ENCODE peak calls at places on chromosomes 2 and 18, in six cellular contexts. One of them, this sample, is unnamed. For H3K4me1, the result is how much of the 10 kb centered on the place peaks cover.

GRCh38 chr2:46002507-46002883 is 294.7 kb upstream of the EPAS1 start:
- DNase-seq in left lung: no peak
- DNase-seq in tibial nerve: no peak
- DNase-seq in A549: peak
- DNase-seq in right cardiac atrium: no peak
- DNase-seq in heart left ventricle: no peak
- DNase-seq in this sample: no peak

GRCh38 chr18:23826850-23827620 is 137.8 kb downstream of the LAMA3 start:
- DNase-seq in right cardiac atrium: no peak
- DNase-seq in left lung: no peak
- DNase-seq in heart left ventricle: no peak
- DNase-seq in A549: no peak
- DNase-seq in tibial nerve: no peak
- DNase-seq in this sample: no peak

GRCh38 chr2:25692143-25692542 is 18.8 kb upstream of the DTNB start:
- DNase-seq in right cardiac atrium: peak
- DNase-seq in heart left ventricle: peak
- DNase-seq in tibial nerve: peak
- DNase-seq in left lung: no peak
- DNase-seq in A549: no peak
- DNase-seq in this sample: no peak

GRCh38 chr2:188307850-188308283 is 16.2 kb downstream of the GULP1 start:
- DNase-seq in tibial nerve: no peak
- DNase-seq in A549: no peak
- DNase-seq in left lung: no peak
- DNase-seq in heart left ventricle: no peak
- DNase-seq in right cardiac atrium: no peak
- DNase-seq in this sample: no peak

GRCh38 chr2:109098251-109098920 is 30.6 kb upstream of the SH3RF3 start:
- DNase-seq in tibial nerve: no peak
- DNase-seq in left lung: no peak
- DNase-seq in right cardiac atrium: no peak
- DNase-seq in A549: no peak
- DNase-seq in heart left ventricle: no peak
- DNase-seq in this sample: no peak

GRCh38 chr18:46061387-46061786 is 10.7 kb downstream of the PSTPIP2 start:
- DNase-seq in right cardiac atrium: no peak
- DNase-seq in heart left ventricle: no peak
- DNase-seq in A549: no peak
- DNase-seq in tibial nerve: no peak
- DNase-seq in left lung: no peak
- DNase-seq in this sample: no peak

GRCh38 chr2:160142472-160142871 is 57.6 kb downstream of the ITGB6 start:
- DNase-seq in right cardiac atrium: no peak
- DNase-seq in heart left ventricle: no peak
- DNase-seq in A549: no peak
- DNase-seq in tibial nerve: no peak
- DNase-seq in left lung: no peak
- DNase-seq in this sample: no peak

GRCh38 chr2:128277961-128278681 is 40.5 kb downstream of the HS6ST1 start:
- DNase-seq in left lung: peak
- DNase-seq in right cardiac atrium: peak
- DNase-seq in tibial nerve: no peak
- DNase-seq in heart left ventricle: peak
- DNase-seq in A549: no peak
- DNase-seq in this sample: no peak

GRCh38 chr18:77165489-77166415 is 33.2 kb upstream of the MBP start:
- DNase-seq in heart left ventricle: peak
- DNase-seq in right cardiac atrium: peak
- DNase-seq in tibial nerve: peak
- DNase-seq in A549: no peak
- DNase-seq in left lung: no peak
- DNase-seq in this sample: peak

GRCh38 chr2:17719562-17720371 is 33.8 kb downstream of the SMC6 start:
- DNase-seq in left lung: no peak
- DNase-seq in right cardiac atrium: no peak
- DNase-seq in heart left ventricle: no peak
- DNase-seq in tibial nerve: no peak
- DNase-seq in A549: peak
- DNase-seq in this sample: no peak

GRCh38 chr2:188677182-188677581 is 297.0 kb upstream of the COL3A1 start:
- DNase-seq in right cardiac atrium: no peak
- DNase-seq in tibial nerve: no peak
- DNase-seq in A549: no peak
- DNase-seq in left lung: no peak
- DNase-seq in heart left ventricle: no peak
- DNase-seq in this sample: no peak

GRCh38 chr2:240395896-240396622 is 39.4 kb upstream of the GPC1 start:
- DNase-seq in left lung: peak
- DNase-seq in tibial nerve: no peak
- DNase-seq in A549: no peak
- DNase-seq in heart left ventricle: no peak
- DNase-seq in right cardiac atrium: no peak
- DNase-seq in this sample: no peak

GRCh38 chr2:63018439-63018838 is 32.2 kb upstream of the OTX1 start:
- DNase-seq in right cardiac atrium: no peak
- DNase-seq in tibial nerve: no peak
- DNase-seq in heart left ventricle: no peak
- DNase-seq in left lung: no peak
- DNase-seq in A549: no peak
- DNase-seq in this sample: no peak

GRCh38 chr2:208726242-208726641 is 319.6 kb downstream of the PTH2R start:
- DNase-seq in tibial nerve: no peak
- DNase-seq in left lung: no peak
- DNase-seq in right cardiac atrium: no peak
- DNase-seq in A549: no peak
- DNase-seq in heart left ventricle: no peak
- DNase-seq in this sample: no peak

GRCh38 chr2:69933839-69934613 is 19.1 kb downstream of the MXD1 start:
- DNase-seq in right cardiac atrium: peak
- DNase-seq in heart left ventricle: peak
- DNase-seq in left lung: no peak
- DNase-seq in A549: peak
- DNase-seq in tibial nerve: no peak
- DNase-seq in this sample: no peak

GRCh38 chr2:209619782-209620181 is 151.8 kb upstream of the UNC80 start:
- DNase-seq in tibial nerve: no peak
- DNase-seq in A549: no peak
- DNase-seq in left lung: no peak
- DNase-seq in heart left ventricle: no peak
- DNase-seq in right cardiac atrium: no peak
- DNase-seq in this sample: no peak

GRCh38 chr2:157404363-157404762 is 39.5 kb downstream of the CYTIP start:
- DNase-seq in heart left ventricle: no peak
- DNase-seq in A549: no peak
- DNase-seq in left lung: no peak
- DNase-seq in right cardiac atrium: no peak
- DNase-seq in tibial nerve: no peak
- DNase-seq in this sample: no peak

GRCh38 chr18:73879771-73880170 is 267.9 kb downstream of the FBXO15 start:
- DNase-seq in left lung: no peak
- DNase-seq in heart left ventricle: no peak
- DNase-seq in A549: no peak
- DNase-seq in right cardiac atrium: no peak
- DNase-seq in tibial nerve: no peak
- DNase-seq in this sample: no peak

GRCh38 chr18:43484710-43485109 is 207.4 kb upstream of the SYT4 start:
- DNase-seq in right cardiac atrium: no peak
- DNase-seq in left lung: no peak
- DNase-seq in A549: no peak
- DNase-seq in heart left ventricle: no peak
- DNase-seq in tibial nerve: no peak
- DNase-seq in this sample: no peak

GRCh38 chr2:231590614-231591013 is 2.0 kb upstream of the TEX44 start:
- DNase-seq in A549: no peak
- DNase-seq in heart left ventricle: no peak
- DNase-seq in left lung: no peak
- DNase-seq in tibial nerve: no peak
- DNase-seq in right cardiac atrium: no peak
- DNase-seq in this sample: no peak

GRCh38 chr2:55159037-55159651 is 72.9 kb downstream of the CLHC1 start:
- DNase-seq in tibial nerve: no peak
- DNase-seq in left lung: no peak
- DNase-seq in A549: no peak
- DNase-seq in right cardiac atrium: peak
- DNase-seq in heart left ventricle: peak
- DNase-seq in this sample: peak

GRCh38 chr2:235685024-235685721 is 191.3 kb downstream of the AGAP1 start:
- DNase-seq in heart left ventricle: peak
- DNase-seq in left lung: no peak
- DNase-seq in tibial nerve: no peak
- DNase-seq in right cardiac atrium: no peak
- DNase-seq in A549: no peak
- DNase-seq in this sample: no peak

GRCh38 chr2:85753525-85754312 is at the start of gene ATOH8:
- DNase-seq in left lung: peak
- DNase-seq in A549: peak
- DNase-seq in right cardiac atrium: peak
- DNase-seq in tibial nerve: peak
- DNase-seq in heart left ventricle: peak
- DNase-seq in this sample: peak

GRCh38 chr2:239300242-239300641 is 100.6 kb downstream of the HDAC4 start:
- DNase-seq in heart left ventricle: no peak
- DNase-seq in tibial nerve: no peak
- DNase-seq in A549: no peak
- DNase-seq in right cardiac atrium: no peak
- DNase-seq in left lung: no peak
- DNase-seq in this sample: no peak

GRCh38 chr2:201156051-201156450 is 26.9 kb upstream of the CASP10 start:
- DNase-seq in right cardiac atrium: no peak
- DNase-seq in tibial nerve: no peak
- DNase-seq in left lung: no peak
- DNase-seq in A549: no peak
- DNase-seq in heart left ventricle: no peak
- DNase-seq in this sample: no peak
- H3K4me1 ChIP-seq in right cardiac atrium: under half
- H3K4me1 ChIP-seq in tibial nerve: under half
- H3K4me1 ChIP-seq in left lung: half or more
- H3K4me1 ChIP-seq in A549: under half
- H3K4me1 ChIP-seq in heart left ventricle: under half
- H3K4me1 ChIP-seq in this sample: under half

GRCh38 chr2:40127890-40128548 is 323.9 kb downstream of the SLC8A1 start:
- DNase-seq in A549: no peak
- DNase-seq in left lung: no peak
- DNase-seq in heart left ventricle: no peak
- DNase-seq in right cardiac atrium: no peak
- DNase-seq in tibial nerve: no peak
- DNase-seq in this sample: no peak
- H3K27ac ChIP-seq in A549: no peak
- H3K27ac ChIP-seq in left lung: no peak
- H3K27ac ChIP-seq in heart left ventricle: peak
- H3K27ac ChIP-seq in right cardiac atrium: peak
- H3K27ac ChIP-seq in tibial nerve: no peak
- H3K27ac ChIP-seq in this sample: no peak

GRCh38 chr2:237688081-237688480 is 60.7 kb downstream of the LRRFIP1 start:
- DNase-seq in heart left ventricle: no peak
- DNase-seq in left lung: no peak
- DNase-seq in right cardiac atrium: no peak
- DNase-seq in A549: no peak
- DNase-seq in tibial nerve: no peak
- DNase-seq in this sample: no peak

GRCh38 chr2:237691200-237691907 is 64.0 kb downstream of the LRRFIP1 start:
- DNase-seq in left lung: peak
- DNase-seq in A549: peak
- DNase-seq in heart left ventricle: peak
- DNase-seq in right cardiac atrium: peak
- DNase-seq in tibial nerve: no peak
- DNase-seq in this sample: peak

GRCh38 chr2:237687666-237688065 is 60.3 kb downstream of the LRRFIP1 start:
- DNase-seq in A549: peak
- DNase-seq in right cardiac atrium: peak
- DNase-seq in heart left ventricle: peak
- DNase-seq in left lung: no peak
- DNase-seq in tibial nerve: peak
- DNase-seq in this sample: peak

GRCh38 chr2:237691908-237692600 is 64.7 kb downstream of the LRRFIP1 start:
- DNase-seq in A549: peak
- DNase-seq in tibial nerve: peak
- DNase-seq in heart left ventricle: peak
- DNase-seq in right cardiac atrium: peak
- DNase-seq in left lung: peak
- DNase-seq in this sample: peak

GRCh38 chr2:237689569-237690131 is 62.3 kb downstream of the LRRFIP1 start:
- DNase-seq in A549: no peak
- DNase-seq in heart left ventricle: peak
- DNase-seq in right cardiac atrium: peak
- DNase-seq in tibial nerve: no peak
- DNase-seq in left lung: no peak
- DNase-seq in this sample: no peak
- H3K4me1 ChIP-seq in A549: under half
- H3K4me1 ChIP-seq in heart left ventricle: under half
- H3K4me1 ChIP-seq in right cardiac atrium: under half
- H3K4me1 ChIP-seq in tibial nerve: under half
- H3K4me1 ChIP-seq in left lung: half or more
- H3K4me1 ChIP-seq in this sample: half or more

DNA sequence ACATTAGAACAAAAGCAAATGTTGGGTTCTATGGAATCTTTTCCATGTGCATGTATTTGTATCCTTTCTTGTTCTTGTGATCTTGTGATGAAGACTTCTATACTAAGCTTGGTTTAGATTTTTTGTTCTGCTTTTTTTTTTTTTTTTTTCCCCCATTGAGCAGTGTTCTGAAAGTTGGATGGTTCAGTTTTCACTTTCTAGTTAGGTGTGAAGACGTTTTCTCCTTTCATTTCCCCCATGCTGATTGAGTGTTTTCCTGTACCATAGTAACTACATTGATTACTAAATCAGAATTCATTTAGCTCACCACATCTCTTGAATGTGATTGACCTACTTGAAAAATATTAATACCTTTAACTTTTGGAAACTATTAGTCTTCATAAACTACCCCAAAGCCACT is 34.1 kb downstream of the NOP58 start:
- DNase-seq in right cardiac atrium: no peak
- DNase-seq in A549: no peak
- DNase-seq in tibial nerve: no peak
- DNase-seq in heart left ventricle: no peak
- DNase-seq in left lung: no peak
- DNase-seq in this sample: no peak
- H3K27ac ChIP-seq in right cardiac atrium: no peak
- H3K27ac ChIP-seq in A549: no peak
- H3K27ac ChIP-seq in tibial nerve: no peak
- H3K27ac ChIP-seq in heart left ventricle: no peak
- H3K27ac ChIP-seq in left lung: no peak
- H3K27ac ChIP-seq in this sample: no peak

GRCh38 chr2:174914894-174915760 is 90.1 kb downstream of the CHN1 start:
- DNase-seq in heart left ventricle: peak
- DNase-seq in A549: no peak
- DNase-seq in left lung: no peak
- DNase-seq in right cardiac atrium: peak
- DNase-seq in tibial nerve: peak
- DNase-seq in this sample: no peak

GRCh38 chr2:174916270-174916930 is 88.8 kb downstream of the CHN1 start:
- DNase-seq in left lung: no peak
- DNase-seq in tibial nerve: no peak
- DNase-seq in right cardiac atrium: no peak
- DNase-seq in A549: no peak
- DNase-seq in heart left ventricle: no peak
- DNase-seq in this sample: no peak

GRCh38 chr2:174924061-174924693 is 81.0 kb downstream of the CHN1 start:
- DNase-seq in A549: no peak
- DNase-seq in right cardiac atrium: no peak
- DNase-seq in tibial nerve: no peak
- DNase-seq in left lung: no peak
- DNase-seq in heart left ventricle: no peak
- DNase-seq in this sample: no peak

GRCh38 chr2:174918886-174919526 is 86.2 kb downstream of the CHN1 start:
- DNase-seq in left lung: no peak
- DNase-seq in right cardiac atrium: no peak
- DNase-seq in tibial nerve: no peak
- DNase-seq in A549: no peak
- DNase-seq in heart left ventricle: no peak
- DNase-seq in this sample: no peak

GRCh38 chr2:174919886-174920595 is 85.1 kb downstream of the CHN1 start:
- DNase-seq in left lung: no peak
- DNase-seq in right cardiac atrium: no peak
- DNase-seq in A549: no peak
- DNase-seq in heart left ventricle: no peak
- DNase-seq in tibial nerve: no peak
- DNase-seq in this sample: no peak
- H3K4me1 ChIP-seq in left lung: under half
- H3K4me1 ChIP-seq in right cardiac atrium: under half
- H3K4me1 ChIP-seq in A549: under half
- H3K4me1 ChIP-seq in heart left ventricle: under half
- H3K4me1 ChIP-seq in tibial nerve: under half
- H3K4me1 ChIP-seq in this sample: under half

This sample was measured in psoas muscle.